ENCODE peak calls at places on chromosomes 6 and 20, in six cellular contexts. U is activated T-cell treated with anti-CD3 and anti-CD28 coated beads, Interleukin-2, amount 50 U/mL, for 72 hours; R is hepatic stellate cell; H is aorta; A is kidney; L is GM10248. O is an unnamed sample.

GRCh38 chr20:50416930-50417329 is 93.3 kb upstream of the PTPN1 start:
- DNase-seq in U (no peak), R (no peak), H (no peak), A (no peak), L (no peak), O (no peak)

GRCh38 chr6:14567031-14567430 is 449.5 kb downstream of the CD83 start:
- DNase-seq in U (no peak), R (no peak), H (no peak), A (no peak), L (no peak), O (no peak)

GRCh38 chr6:119467478-119468081 is 118.0 kb upstream of the MAN1A1 start:
- DNase-seq in U (no peak), R (no peak), H (no peak), A (no peak), L (no peak), O (no peak)

GRCh38 chr6:4924872-4925271 is 79.0 kb downstream of the RPP40 start:
- DNase-seq in U (no peak), R (no peak), H (no peak), A (no peak), L (no peak), O (no peak)

GRCh38 chr6:26543953-26544352 is 5.8 kb downstream of the HMGN4 start:
- DNase-seq in U (no peak), R (peak), H (no peak), A (no peak), L (no peak), O (peak)

GRCh38 chr6:18307006-18307405 is 42.7 kb upstream of the DEK start:
- DNase-seq in U (no peak), R (peak), H (no peak), A (no peak), L (no peak), O (no peak)

GRCh38 chr20:36391456-36391855 is 85.3 kb downstream of the DLGAP4 start:
- DNase-seq in U (no peak), R (no peak), H (no peak), A (no peak), L (no peak), O (no peak)

GRCh38 chr6:132607544-132608233 is 16.4 kb downstream of the TAAR2 start:
- DNase-seq in U (no peak), R (no peak), H (no peak), A (no peak), L (no peak), O (no peak)

GRCh38 chr20:58327211-58327610 is 17.7 kb downstream of the RAB22A start:
- DNase-seq in U (no peak), R (no peak), H (no peak), A (no peak), L (no peak), O (no peak)

GRCh38 chr6:108619431-108620197 is 58.9 kb downstream of the FOXO3 start:
- DNase-seq in U (no peak), R (no peak), H (no peak), A (no peak), L (no peak), O (no peak)

GRCh38 chr20:58666702-58667101 is 15.6 kb downstream of the STX16 start:
- DNase-seq in U (no peak), R (no peak), H (no peak), A (no peak), L (no peak), O (no peak)

GRCh38 chr6:3370361-3371221 is 86.3 kb downstream of the SLC22A23 start:
- DNase-seq in U (no peak), R (no peak), H (no peak), A (no peak), L (no peak), O (no peak)

GRCh38 chr6:31829633-31830492 is 2.3 kb downstream of the HSPA1B start:
- DNase-seq in U (no peak), R (peak), H (peak), A (peak), L (peak), O (peak)

GRCh38 chr6:129598244-129599187 is 111.5 kb downstream of the ARHGAP18 start:
- DNase-seq in U (no peak), R (peak), H (no peak), A (no peak), L (peak), O (peak)

GRCh38 chr20:24100370-24101011 is 111.9 kb upstream of the GGTLC1 start:
- DNase-seq in U (peak), R (no peak), H (no peak), A (no peak), L (no peak), O (peak)

GRCh38 chr6:159608961-159609673 is 83.9 kb downstream of the SOD2 start:
- DNase-seq in U (peak), R (peak), H (no peak), A (no peak), L (peak), O (peak)

GRCh38 chr6:55953384-55953783 is 78.0 kb upstream of the BMP5 start:
- DNase-seq in U (no peak), R (peak), H (no peak), A (no peak), L (no peak), O (no peak)

GRCh38 chr6:144856622-144857021 is 571.5 kb downstream of the UTRN start:
- DNase-seq in U (no peak), R (no peak), H (no peak), A (no peak), L (no peak), O (no peak)

GRCh38 chr6:110270166-110270565 is 88.0 kb downstream of the METTL24 start:
- DNase-seq in U (no peak), R (no peak), H (no peak), A (no peak), L (no peak), O (no peak)

GRCh38 chr6:91822581-91822980 is 1235.7 kb upstream of the MAP3K7 start:
- DNase-seq in U (no peak), R (no peak), H (no peak), A (no peak), L (no peak), O (no peak)

GRCh38 chr6:39684790-39685485 is 40.3 kb downstream of the KIF6 start:
- DNase-seq in U (no peak), R (no peak), H (no peak), A (no peak), L (no peak), O (no peak)

GRCh38 chr6:6474170-6474920 is 114.2 kb upstream of the LY86 start:
- DNase-seq in U (no peak), R (no peak), H (no peak), A (no peak), L (no peak), O (no peak)

GRCh38 chr6:3571836-3572235 is 115.0 kb upstream of the SLC22A23 start:
- DNase-seq in U (no peak), R (no peak), H (no peak), A (no peak), L (no peak), O (no peak)